ENCODE peak calls at places on chromosomes 7 and 10, in nine cellular contexts. B is transverse colon; P is IMR-90; C is upper lobe of left lung; E is tibial artery; M is endodermal cell; Y is thoracic aorta; R is CD4-positive, alpha-beta memory T cell; Q is WERI-Rb-1. X is an unnamed sample. For H3K9me3 and H3K27me3, the result is how much of the 10 kb centered on the place peaks cover.

GRCh38 chr10:89327803-89328441 is at the start of gene IFIT3:
- DNase-seq in B (peak), P (peak), C (peak), E (peak), M (no peak), Y (no peak), R (no peak), Q (no peak), X (no peak)

GRCh38 chr10:111545806-111546205 is 469.0 kb downstream of the ADRA2A start:
- DNase-seq in B (no peak), P (no peak), C (no peak), E (no peak), M (no peak), Y (no peak), R (no peak), Q (no peak), X (no peak)

GRCh38 chr10:91891285-91892001 is 17.8 kb downstream of the FGFBP3 start:
- DNase-seq in B (no peak), P (peak), C (no peak), E (no peak), M (no peak), Y (no peak), R (no peak), Q (no peak), X (no peak)

GRCh38 chr10:103232772-103233488 is 12.8 kb upstream of the RPEL1 start:
- DNase-seq in B (no peak), P (peak), C (peak), E (no peak), M (no peak), Y (no peak), R (no peak), Q (peak), X (no peak)

GRCh38 chr7:88546808-88547207 is 212.7 kb upstream of the ZNF804B start:
- DNase-seq in B (no peak), P (no peak), C (no peak), E (no peak), M (peak), Y (no peak), R (no peak), Q (peak), X (no peak)

GRCh38 chr7:110620336-110620735 is 470.6 kb upstream of the LRRN3 start:
- DNase-seq in B (no peak), P (no peak), C (no peak), E (no peak), M (no peak), Y (no peak), R (no peak), Q (no peak), X (no peak)

GRCh38 chr7:139737221-139738100 is 40.3 kb downstream of the HIPK2 start:
- DNase-seq in B (peak), P (peak), C (no peak), E (no peak), M (peak), Y (no peak), R (no peak), Q (no peak), X (no peak)

GRCh38 chr7:4754433-4755010 is 20.9 kb upstream of the AP5Z1 start:
- DNase-seq in B (no peak), P (no peak), C (no peak), E (no peak), M (no peak), Y (no peak), R (no peak), Q (no peak), X (no peak)

GRCh38 chr7:94145602-94146001 is 141.4 kb upstream of the BET1 start:
- DNase-seq in B (no peak), P (peak), C (no peak), E (no peak), M (no peak), Y (no peak), R (no peak), Q (no peak), X (no peak)

GRCh38 chr7:102117743-102118142 is 168.9 kb upstream of the SH2B2 start:
- DNase-seq in B (no peak), P (peak), C (no peak), E (no peak), M (no peak), Y (no peak), R (no peak), Q (no peak), X (no peak)

GRCh38 chr10:118981946-118982345 is 47.6 kb upstream of the NANOS1 start:
- DNase-seq in B (no peak), P (no peak), C (no peak), E (no peak), M (peak), Y (no peak), R (no peak), Q (no peak), X (no peak)

GRCh38 chr7:151767557-151767956 is 109.4 kb downstream of the PRKAG2 start:
- DNase-seq in B (no peak), P (no peak), C (no peak), E (no peak), M (no peak), Y (no peak), R (no peak), Q (no peak), X (no peak)

GRCh38 chr10:50360486-50360885 is 109.2 kb upstream of the ASAH2 start:
- DNase-seq in B (no peak), P (peak), C (no peak), E (no peak), M (no peak), Y (no peak), R (no peak), Q (no peak), X (no peak)

GRCh38 chr7:140594131-140594691 is 46.4 kb downstream of the DENND2A start:
- DNase-seq in B (no peak), P (no peak), C (no peak), E (no peak), M (no peak), Y (no peak), R (no peak), Q (no peak), X (no peak)

GRCh38 chr10:29119374-29119773 is 169.5 kb upstream of the LYZL1 start:
- DNase-seq in B (peak), P (peak), C (no peak), E (no peak), M (peak), Y (no peak), R (no peak), Q (peak), X (no peak)

GRCh38 chr7:73668103-73668937 is 689 bp downstream of the VPS37D start:
- DNase-seq in B (no peak), P (no peak), C (no peak), E (no peak), M (peak), Y (no peak), R (no peak), Q (peak), X (no peak)

GRCh38 chr7:46091071-46091470 is 170.0 kb upstream of the IGFBP3 start:
- DNase-seq in B (no peak), P (no peak), C (no peak), E (no peak), M (no peak), Y (no peak), R (no peak), Q (no peak), X (no peak)

GRCh38 chr7:36291387-36292316 is 98.0 kb upstream of the ANLN start:
- DNase-seq in B (peak), P (peak), C (peak), E (peak), M (peak), Y (peak), R (peak), Q (peak), X (peak)

GRCh38 chr10:74322141-74322540 is 171.1 kb downstream of the ADK start:
- DNase-seq in B (no peak), P (no peak), C (no peak), E (no peak), M (no peak), Y (no peak), R (no peak), Q (no peak), X (no peak)

GRCh38 chr10:104056619-104057273 is 28.9 kb downstream of the COL17A1 start:
- DNase-seq in B (no peak), P (no peak), C (no peak), E (no peak), M (peak), Y (no peak), R (no peak), Q (no peak), X (no peak)

GRCh38 chr10:921471-922414 is 9.8 kb downstream of the LARP4B start:
- DNase-seq in B (no peak), P (peak), C (no peak), E (no peak), M (no peak), Y (no peak), R (no peak), Q (no peak), X (no peak)

DNA sequence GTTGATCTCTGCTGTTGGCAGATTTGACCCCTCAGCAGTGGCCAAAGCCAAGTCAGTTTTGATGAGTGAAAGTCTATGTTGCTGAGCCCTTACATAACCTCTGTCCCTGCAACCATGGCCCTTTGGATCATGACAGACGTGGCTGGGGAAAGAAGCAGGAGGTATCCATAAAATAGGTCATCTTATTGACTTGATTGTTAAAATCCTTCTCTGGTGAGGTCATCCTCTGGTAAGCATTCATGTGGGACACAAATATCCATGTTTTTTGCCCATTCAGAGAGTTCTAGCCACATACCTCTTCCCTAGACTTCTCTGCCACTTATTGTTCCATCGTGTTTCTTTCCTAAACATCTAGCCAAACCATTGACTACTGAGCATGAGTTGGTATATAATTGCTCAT is 251.9 kb upstream of the PTER start:
- DNase-seq in B (no peak), P (no peak), C (no peak), E (no peak), M (no peak), Y (no peak), R (no peak), Q (no peak), X (no peak)
- H3K27ac ChIP-seq in B (no peak), P (no peak), C (no peak), E (no peak), M (no peak), Y (no peak), R (no peak), Q (no peak), X (no peak)

DNA sequence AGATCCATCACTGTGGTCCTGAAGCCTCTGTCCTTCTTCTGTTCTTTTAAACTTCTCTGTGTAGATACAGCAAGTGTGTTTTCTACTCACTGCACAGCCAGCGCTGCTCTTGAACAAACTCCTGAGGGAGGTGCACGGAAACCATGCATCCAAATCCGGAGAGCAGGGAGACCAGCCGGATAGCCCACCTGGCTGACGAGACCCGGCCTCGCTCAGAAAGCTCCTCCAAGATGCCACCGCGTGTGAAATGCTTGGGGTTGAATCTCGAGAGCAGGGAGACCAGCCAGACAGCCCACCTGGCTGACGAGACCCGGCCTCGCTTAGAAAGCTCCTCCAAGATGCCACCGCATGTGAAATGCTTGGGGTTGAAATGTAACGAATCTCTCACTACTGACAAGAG is 602.0 kb downstream of the PTPRN2 start:
- DNase-seq in B (no peak), P (no peak), C (no peak), E (no peak), M (no peak), Y (no peak), R (no peak), Q (no peak), X (no peak)
- H3K9me3 ChIP-seq in B (under half), P (under half), C (under half), E (under half), M (half or more), Y (under half), R (under half), Q (under half), X (under half)

GRCh38 chr7:117134885-117135552 is 181.7 kb downstream of the ST7 start:
- DNase-seq in B (no peak), P (peak), C (no peak), E (no peak), M (no peak), Y (no peak), R (no peak), Q (no peak), X (no peak)
- H3K27me3 ChIP-seq in B (under half), P (under half), C (under half), E (under half), M (under half), Y (under half), R (under half), Q (half or more), X (under half)

DNA sequence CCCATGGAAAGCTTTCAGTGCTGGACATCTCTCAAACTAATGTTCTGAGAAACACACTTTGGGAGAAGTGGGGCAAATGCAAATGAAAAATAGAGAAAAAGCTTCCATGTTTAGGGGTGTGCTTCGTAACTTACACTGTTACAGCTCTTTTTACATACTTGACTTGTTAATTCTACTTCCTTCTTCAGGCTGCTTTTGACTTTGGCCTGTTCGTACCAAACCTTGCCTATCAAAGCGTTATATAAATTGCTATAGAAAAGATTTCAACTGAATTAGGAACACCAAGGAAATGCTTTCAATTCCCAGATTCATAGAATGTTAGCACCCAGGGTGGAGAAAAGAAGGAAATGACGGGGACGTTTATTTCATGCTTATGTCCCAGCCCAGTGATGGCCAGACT is 140.8 kb upstream of the PRR15 start:
- DNase-seq in B (no peak), P (no peak), C (no peak), E (no peak), M (no peak), Y (no peak), R (no peak), Q (no peak), X (no peak)
- H3K27ac ChIP-seq in B (peak), P (no peak), C (no peak), E (no peak), M (no peak), Y (no peak), R (no peak), Q (no peak), X (no peak)

GRCh38 chr7:16114071-16114470 is 307.3 kb downstream of the CRPPA start:
- DNase-seq in B (no peak), P (no peak), C (no peak), E (no peak), M (no peak), Y (no peak), R (no peak), Q (no peak), X (no peak)
- H3K9me3 ChIP-seq in B (under half), P (under half), C (under half), E (under half), M (under half), Y (under half), R (under half), Q (under half), X (under half)

GRCh38 chr10:101569838-101570763 is 18.0 kb downstream of the POLL start:
- DNase-seq in B (peak), P (peak), C (peak), E (peak), M (peak), Y (peak), R (peak), Q (peak), X (peak)

GRCh38 chr10:101569465-101569837 is 18.6 kb downstream of the POLL start:
- DNase-seq in B (no peak), P (no peak), C (no peak), E (no peak), M (no peak), Y (no peak), R (no peak), Q (no peak), X (no peak)

GRCh38 chr10:101571573-101571925 is 16.5 kb downstream of the POLL start:
- DNase-seq in B (no peak), P (no peak), C (no peak), E (no peak), M (no peak), Y (no peak), R (no peak), Q (no peak), X (no peak)

GRCh38 chr10:101572785-101573184 is 15.3 kb downstream of the POLL start:
- DNase-seq in B (no peak), P (no peak), C (no peak), E (no peak), M (no peak), Y (no peak), R (no peak), Q (no peak), X (no peak)

GRCh38 chr10:101570764-101571572 is 17.1 kb downstream of the POLL start:
- DNase-seq in B (no peak), P (no peak), C (no peak), E (no peak), M (no peak), Y (no peak), R (no peak), Q (no peak), X (no peak)
- H3K27me3 ChIP-seq in B (under half), P (under half), C (under half), E (half or more), M (half or more), Y (under half), R (under half), Q (under half), X (under half)